ENCODE peak calls at places on chromosomes 3 and 15, in four cellular contexts. C is SK-N-SH, V is K562, Y is HepG2. L is an unnamed sample.

GRCh38 chr15:93126496-93127083 is 37.6 kb upstream of the RGMA start:
- DNase-seq in C (no peak), V (no peak), Y (no peak), L (no peak)

GRCh38 chr3:72625616-72626337 is 222.5 kb downstream of the SHQ1 start:
- DNase-seq in Y (peak), C (no peak), V (no peak), L (no peak)

GRCh38 chr3:167225821-167226220 is 154.3 kb downstream of the ZBBX start:
- DNase-seq in C (no peak), Y (no peak), V (no peak), L (no peak)

GRCh38 chr3:54360320-54360719 is 238.0 kb downstream of the CACNA2D3 start:
- DNase-seq in C (no peak), Y (no peak), V (no peak), L (no peak)

GRCh38 chr3:184506579-184506978 is 55.0 kb upstream of the EPHB3 start:
- DNase-seq in C (no peak), V (no peak), Y (no peak), L (no peak)

GRCh38 chr3:188270423-188270972 is 116.5 kb downstream of the LPP start:
- DNase-seq in V (no peak), C (no peak), Y (peak), L (no peak)

GRCh38 chr3:136078421-136079364 is 113.2 kb downstream of the PPP2R3A start:
- DNase-seq in V (peak), Y (peak), C (peak), L (no peak)

GRCh38 chr3:87196879-87197278 is 30.2 kb upstream of the CHMP2B start:
- DNase-seq in Y (no peak), V (no peak), C (no peak), L (no peak)

GRCh38 chr3:153595186-153595815 is 433.3 kb downstream of the RAP2B start:
- DNase-seq in V (peak), C (peak), Y (peak), L (peak)

GRCh38 chr3:8972614-8973013 is 9.3 kb upstream of the RAD18 start:
- DNase-seq in V (peak), Y (peak), C (no peak), L (no peak)

GRCh38 chr3:30225021-30225420 is 381.4 kb upstream of the TGFBR2 start:
- DNase-seq in C (no peak), Y (no peak), V (no peak), L (no peak)

GRCh38 chr3:25885544-25885943 is 95.7 kb downstream of the OXSM start:
- DNase-seq in V (no peak), C (no peak), Y (no peak), L (no peak)

GRCh38 chr3:40237892-40238571 is 71.5 kb upstream of the EIF1B start:
- DNase-seq in Y (no peak), C (peak), V (no peak), L (no peak)

GRCh38 chr15:43488790-43489585 is 4.0 kb downstream of the TP53BP1 start:
- DNase-seq in C (no peak), V (no peak), Y (no peak), L (no peak)

GRCh38 chr3:49213541-49213943 is 42.1 kb downstream of the KLHDC8B start:
- DNase-seq in V (no peak), Y (no peak), C (no peak), L (no peak)

GRCh38 chr3:160921020-160921635 is 165.1 kb downstream of the PPM1L start:
- DNase-seq in C (peak), V (peak), Y (peak), L (peak)

GRCh38 chr3:59808431-59808830 is 758.6 kb upstream of the CFAP20DC start:
- DNase-seq in V (no peak), C (no peak), Y (no peak), L (no peak)

GRCh38 chr3:157493627-157494550 is 9.3 kb downstream of the VEPH1 start:
- DNase-seq in C (peak), V (peak), Y (peak), L (peak)

GRCh38 chr15:83837946-83838571 is 184.1 kb downstream of the ADAMTSL3 start:
- DNase-seq in V (peak), C (peak), Y (peak), L (peak)

GRCh38 chr3:14319654-14320182 is 82.7 kb upstream of the SLC6A6 start:
- DNase-seq in Y (peak), V (peak), C (peak), L (peak)

GRCh38 chr3:156782921-156783320 is 43.2 kb upstream of the LEKR1 start:
- DNase-seq in V (no peak), Y (no peak), C (no peak), L (no peak)

GRCh38 chr3:20041197-20041780 is 1.0 kb downstream of the KAT2B start:
- DNase-seq in Y (peak), V (peak), C (peak), L (no peak)

GRCh38 chr15:22253676-22254408 is 173.5 kb downstream of the OR4M2 start:
- DNase-seq in C (no peak), Y (no peak), V (no peak), L (no peak)

GRCh38 chr3:25218362-25218761 is 209.7 kb upstream of the RARB start:
- DNase-seq in Y (no peak), V (no peak), C (no peak), L (no peak)

GRCh38 chr15:56249080-56249479 is 5.4 kb upstream of the RFX7 start:
- DNase-seq in Y (peak), V (peak), C (peak), L (peak)

GRCh38 chr3:63876260-63876659 is 12.6 kb downstream of the ATXN7 start:
- DNase-seq in V (no peak), Y (no peak), C (no peak), L (no peak)

GRCh38 chr15:101684384-101684783 is 32.2 kb upstream of the TM2D3 start:
- DNase-seq in C (no peak), Y (no peak), V (no peak), L (no peak)

GRCh38 chr15:101464246-101464998 is 25.1 kb downstream of the PCSK6 start:
- DNase-seq in C (no peak), Y (no peak), V (no peak), L (no peak)

GRCh38 chr3:87437765-87438164 is 161.4 kb upstream of the POU1F1 start:
- DNase-seq in V (no peak), Y (no peak), C (no peak), L (no peak)

DNA sequence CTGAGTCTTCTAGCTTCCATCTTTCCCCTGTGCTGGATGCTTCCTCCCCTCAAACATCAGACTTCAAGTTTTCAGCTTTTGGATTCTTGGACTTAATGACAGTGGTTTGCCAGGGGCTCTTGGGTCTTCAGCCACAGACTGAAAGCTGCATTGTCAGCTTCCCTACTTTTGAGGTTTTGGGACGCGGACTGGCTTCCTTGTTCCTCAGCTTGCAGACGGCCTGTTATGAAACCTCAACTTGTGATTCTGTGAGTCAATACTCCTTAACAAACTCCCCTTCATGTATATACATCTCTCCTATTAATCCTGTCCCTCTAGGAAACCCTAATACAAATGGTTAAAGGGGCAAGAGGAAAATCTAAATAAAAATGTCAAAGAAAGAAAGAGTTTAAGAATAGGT is 100.1 kb downstream of the ABI3BP start:
- DNase-seq in Y (no peak), V (no peak), C (no peak), L (no peak)
- TF ChIP-seq ZBTB33 in Y (no peak), V (no peak), C (no peak), L (no peak)

DNA sequence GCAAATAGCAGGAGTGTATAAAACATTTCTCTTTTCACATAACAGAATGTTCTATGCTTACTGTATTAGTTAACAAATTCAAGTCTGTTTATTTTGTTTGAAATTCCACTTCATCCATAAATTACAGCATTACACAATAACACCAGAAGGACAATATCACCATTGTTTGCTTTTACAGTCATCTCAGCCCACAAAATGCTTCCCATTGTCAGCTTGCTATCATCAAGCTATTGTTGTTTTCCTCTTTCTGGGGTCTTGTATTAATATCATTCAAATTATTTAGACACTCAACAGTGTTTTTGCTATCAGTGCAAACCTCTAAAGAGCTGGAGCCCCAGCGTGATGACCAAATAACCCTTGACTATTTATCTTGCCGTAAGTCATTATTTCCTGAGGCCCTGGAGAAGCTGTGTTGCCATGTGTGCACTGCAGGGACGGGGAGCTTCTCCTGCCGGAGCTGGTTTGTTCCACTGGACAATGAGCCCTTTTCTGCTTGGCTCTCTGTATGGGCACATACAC is 1.1 kb downstream of the SAMMSON start:
- DNase-seq in C (no peak), Y (no peak), V (peak), L (no peak)
- TF ChIP-seq ZBTB33 in C (no peak), Y (no peak), V (no peak), L (no peak)

DNA sequence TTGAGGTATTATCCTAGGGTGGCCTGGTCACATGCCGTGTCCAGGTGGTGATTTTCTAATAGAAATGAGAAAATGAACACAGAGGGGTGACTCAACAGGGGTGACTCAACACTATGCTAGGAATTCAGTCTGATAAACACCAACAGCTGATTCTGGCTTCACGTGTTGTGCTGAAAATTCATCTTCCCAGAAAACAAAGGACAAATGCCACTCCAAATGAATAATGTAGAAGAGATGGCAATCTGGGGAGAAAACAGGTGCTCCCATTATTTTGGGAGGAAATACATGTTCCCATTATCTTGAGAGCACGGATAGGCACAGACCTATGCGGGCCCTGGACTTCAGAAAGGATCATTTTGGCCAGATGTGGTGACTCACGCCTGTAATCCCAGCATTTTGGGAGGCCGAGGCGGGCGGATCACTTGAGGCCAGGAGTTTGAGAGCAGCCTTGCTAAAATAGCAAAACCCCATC is 101.2 kb upstream of the MEX3B start:
- DNase-seq in V (peak), C (no peak), Y (peak), L (peak)
- TF ChIP-seq ZBTB33 in V (no peak), C (no peak), Y (no peak), L (no peak)

DNA sequence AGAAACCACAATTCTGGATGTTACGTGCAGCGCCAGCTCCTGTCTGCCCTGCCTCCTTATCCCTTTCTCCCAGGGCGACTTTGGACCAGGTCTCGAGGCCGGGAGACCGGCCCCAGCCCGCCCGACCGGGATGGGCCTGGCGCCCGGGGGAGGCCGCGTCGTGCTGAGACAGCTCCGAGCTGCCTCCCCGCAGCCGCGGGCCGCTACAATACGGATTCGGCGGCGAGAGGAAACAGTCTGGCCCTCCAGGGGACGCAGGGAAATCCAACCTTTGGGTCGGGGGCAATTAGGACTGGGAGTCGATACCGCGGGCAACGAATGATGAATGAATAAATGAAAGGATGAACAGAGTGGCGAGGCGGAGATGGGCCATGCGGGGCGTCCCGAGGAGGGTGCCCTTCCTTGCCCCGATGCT is 535 bp downstream of the GRAMD2A start:
- DNase-seq in V (no peak), C (peak), Y (no peak), L (no peak)
- TF ChIP-seq ZBTB33 in V (peak), C (no peak), Y (no peak), L (no peak)

GRCh38 chr3:141151439-141151838 is 80.2 kb upstream of the PXYLP1 start:
- DNase-seq in V (no peak), C (no peak), Y (no peak), L (no peak)
- TF ChIP-seq ZBTB33 in V (no peak), C (no peak), Y (no peak), L (no peak)